ENCODE peak calls at places on chromosomes 7 and 10, in eight cellular contexts. C is NB4, S is body of pancreas, E is Peyer's patch, P is stomach, D is GM12891, K is sigmoid colon, A is adrenal gland. G is an unnamed sample.

GRCh38 chr10:50565301-50566083 is 58.3 kb downstream of the SGMS1 start:
- DNase-seq in C (no peak), S (no peak), E (no peak), P (no peak), D (no peak), K (no peak), A (no peak), G (no peak)

GRCh38 chr7:43590862-43591550 is 8.1 kb downstream of the STK17A start:
- DNase-seq in C (no peak), S (no peak), E (no peak), P (no peak), D (no peak), K (no peak), A (no peak), G (no peak)

GRCh38 chr7:19587291-19587690 is 121.5 kb downstream of the POLR1F start:
- DNase-seq in C (peak; percentile 48), S (no peak), E (no peak), P (no peak), D (no peak), K (no peak), A (no peak), G (no peak)

GRCh38 chr7:91083855-91084644 is 180.2 kb upstream of the FZD1 start:
- DNase-seq in C (no peak), S (no peak), E (no peak), P (peak; percentile 27), D (no peak), K (no peak), A (peak; percentile 14), G (peak; percentile 38)

GRCh38 chr7:143265017-143265693 is 1.9 kb downstream of the GSTK1 start:
- DNase-seq in C (no peak), S (no peak), E (no peak), P (no peak), D (no peak), K (no peak), A (no peak), G (no peak)

GRCh38 chr7:36006656-36007229 is 146.3 kb upstream of the EEPD1 start:
- DNase-seq in C (no peak), S (no peak), E (no peak), P (no peak), D (no peak), K (no peak), A (no peak), G (no peak)

GRCh38 chr7:148664319-148664718 is 34.4 kb upstream of the CUL1 start:
- DNase-seq in C (peak; percentile 38), S (no peak), E (no peak), P (no peak), D (no peak), K (no peak), A (peak; percentile 19), G (no peak)

GRCh38 chr10:14653271-14654161 is 121.2 kb downstream of the FAM107B start:
- DNase-seq in C (peak; percentile 57), S (peak; percentile 61), E (no peak), P (peak; percentile 80), D (no peak), K (no peak), A (peak; percentile 61), G (no peak)

GRCh38 chr10:115572740-115573455 is 479.7 kb downstream of the ATRNL1 start:
- DNase-seq in C (peak; percentile 15), S (no peak), E (no peak), P (no peak), D (no peak), K (no peak), A (no peak), G (no peak)

GRCh38 chr7:1564603-1565022 is 5.2 kb downstream of the PSMG3 start:
- DNase-seq in C (no peak), S (no peak), E (no peak), P (no peak), D (no peak), K (no peak), A (no peak), G (no peak)

GRCh38 chr10:119488675-119489074 is 53.8 kb downstream of the RGS10 start:
- DNase-seq in C (no peak), S (no peak), E (no peak), P (no peak), D (no peak), K (no peak), A (no peak), G (no peak)

GRCh38 chr10:91617073-91617580 is 15.7 kb downstream of the PPP1R3C start:
- DNase-seq in C (no peak), S (no peak), E (no peak), P (no peak), D (no peak), K (no peak), A (no peak), G (no peak)

GRCh38 chr10:8435186-8436055 is 380.9 kb downstream of the GATA3 start:
- DNase-seq in C (no peak), S (no peak), E (no peak), P (no peak), D (no peak), K (no peak), A (no peak), G (no peak)

GRCh38 chr7:14303536-14303935 is 314.1 kb upstream of the ETV1 start:
- DNase-seq in C (no peak), S (no peak), E (peak; percentile 72), P (no peak), D (no peak), K (no peak), A (no peak), G (no peak)

GRCh38 chr10:100182908-100183307 is 2.9 kb downstream of the ERLIN1 start:
- DNase-seq in C (no peak), S (no peak), E (no peak), P (no peak), D (no peak), K (no peak), A (no peak), G (no peak)

GRCh38 chr10:103870503-103870902 is 15.1 kb upstream of the SH3PXD2A start:
- DNase-seq in C (peak; percentile 45), S (no peak), E (no peak), P (no peak), D (no peak), K (no peak), A (no peak), G (no peak)

GRCh38 chr10:122441961-122442360 is 12.5 kb upstream of the ARMS2 start:
- DNase-seq in C (no peak), S (no peak), E (no peak), P (no peak), D (no peak), K (no peak), A (peak; percentile 46), G (no peak)

GRCh38 chr10:105041956-105042355 is 400.9 kb downstream of the SORCS3 start:
- DNase-seq in C (no peak), S (no peak), E (peak; percentile 74), P (no peak), D (no peak), K (no peak), A (no peak), G (no peak)

GRCh38 chr7:150428671-150429451 is 21.6 kb upstream of the GIMAP8 start:
- DNase-seq in C (peak; percentile 99), S (peak; percentile 18), E (peak; percentile 73), P (no peak), D (no peak), K (peak; percentile 70), A (peak; percentile 89), G (no peak)

GRCh38 chr10:30784896-30785605 is 155.5 kb upstream of the LYZL2 start:
- DNase-seq in C (peak; percentile 64), S (peak; percentile 48), E (peak; percentile 73), P (peak; percentile 68), D (peak; percentile 49), K (peak; percentile 94), A (peak; percentile 86), G (peak; percentile 68)

GRCh38 chr10:30782543-30783461 is 153.2 kb upstream of the LYZL2 start:
- DNase-seq in C (peak; percentile 52), S (no peak), E (no peak), P (no peak), D (no peak), K (no peak), A (no peak), G (no peak)

GRCh38 chr10:30784521-30784895 is 155.0 kb upstream of the LYZL2 start:
- DNase-seq in C (peak; percentile 50), S (no peak), E (no peak), P (no peak), D (no peak), K (peak; percentile 44), A (no peak), G (no peak)

GRCh38 chr10:30786131-30786530 is 156.6 kb upstream of the LYZL2 start:
- DNase-seq in C (peak; percentile 10), S (no peak), E (no peak), P (no peak), D (no peak), K (peak; percentile 61), A (no peak), G (no peak)

GRCh38 chr10:30783939-30784500 is 154.5 kb upstream of the LYZL2 start:
- DNase-seq in C (peak; percentile 90), S (peak; percentile 66), E (peak; percentile 89), P (peak; percentile 79), D (peak; percentile 89), K (peak; percentile 94), A (peak; percentile 86), G (peak; percentile 87)
- TF ChIP-seq POLR2A in C (no peak), S (no peak), E (no peak), P (no peak), D (no peak), K (no peak), A (no peak), G (no peak)

GRCh38 chr7:92245487-92246362 is at the start of the genes ANKIB1 and KRIT1:
- DNase-seq in C (peak; percentile 96), S (peak; percentile 84), E (peak; percentile 95), P (peak; percentile 88), D (peak; percentile 67), K (peak; percentile 93), A (peak; percentile 89), G (peak; percentile 90)
- TF ChIP-seq POLR2A in C (peak; percentile 78), S (peak; percentile 51), E (peak; percentile 24), P (no peak), D (peak; percentile 74), K (peak; percentile 21), A (peak; percentile 34), G (peak; percentile 72)

GRCh38 chr10:5945561-5946418 is 31.6 kb downstream of the IL15RA start:
- DNase-seq in C (peak; percentile 37), S (no peak), E (peak; percentile 67), P (peak; percentile 35), D (no peak), K (peak; percentile 85), A (peak; percentile 54), G (peak; percentile 81)
- TF ChIP-seq POLR2A in C (no peak), S (no peak), E (no peak), P (no peak), D (no peak), K (no peak), A (no peak), G (peak; percentile 62)

DNA sequence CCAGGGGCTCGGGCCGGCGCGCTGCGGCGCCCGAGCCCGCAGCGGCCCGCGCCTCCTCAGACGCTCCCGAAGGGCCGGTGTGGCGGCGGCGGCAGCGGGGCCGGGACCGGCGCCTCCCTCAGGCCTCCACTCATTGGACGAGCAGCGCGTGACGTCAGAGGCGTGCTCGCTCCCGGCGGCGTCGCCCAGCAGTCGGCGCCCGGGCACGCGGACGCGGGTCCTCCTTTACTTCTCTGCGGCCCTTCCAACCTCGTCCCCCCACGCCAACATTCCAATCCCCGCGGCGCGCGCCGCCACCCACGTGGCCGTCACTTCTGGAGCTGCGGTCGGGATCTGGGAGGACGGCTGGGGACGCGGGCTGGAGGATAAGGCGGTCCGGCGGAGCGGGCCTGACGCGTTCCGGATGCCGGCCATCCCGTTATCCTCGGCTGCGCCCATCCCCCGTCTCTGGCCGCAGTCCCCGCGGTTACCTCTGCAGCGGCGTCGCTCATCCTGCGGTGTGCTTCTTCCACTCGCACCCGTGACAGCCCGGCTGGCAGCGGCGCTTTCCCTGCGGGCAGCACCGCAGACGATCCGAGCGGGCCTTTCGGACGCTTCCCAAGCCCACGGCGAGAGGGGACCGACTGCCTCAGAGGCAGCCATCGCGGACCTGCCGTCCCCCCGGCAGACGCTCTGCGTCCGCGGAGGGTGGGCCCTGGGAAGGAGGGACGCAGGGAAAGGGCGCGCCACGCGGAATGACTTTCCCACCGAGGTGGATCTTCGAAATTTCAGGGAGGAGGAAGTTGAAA is at the start of gene PDZD8:
- DNase-seq in C (peak; percentile 95), S (peak; percentile 93), E (peak; percentile 97), P (peak; percentile 96), D (peak; percentile 85), K (peak; percentile 97), A (peak; percentile 96), G (peak; percentile 96)
- TF ChIP-seq POLR2A in C (peak; percentile 90), S (peak; percentile 94), E (peak; percentile 97), P (no peak), D (peak; percentile 64), K (peak; percentile 81), A (peak; percentile 91), G (peak; percentile 87)